ENCODE peak calls at places on chromosomes 4 and X, in nine cellular contexts. S, G, A, C, T, I, F, P and W are unnamed samples.

GRCh38 chr4:17535906-17536305 is 20.9 kb downstream of the CLRN2 start:
- DNase-seq in S (no peak), G (no peak), A (no peak), C (no peak), T (peak; percentile 22), I (no peak), F (no peak), P (peak; percentile 45), W (no peak)

GRCh38 chrX:5474282-5474681 is 754.4 kb downstream of the NLGN4X start:
- DNase-seq in S (no peak), G (no peak), A (no peak), C (no peak), T (no peak), I (no peak), F (no peak), P (no peak), W (no peak)

GRCh38 chrX:80648023-80648422 is 161.7 kb downstream of the BRWD3 start:
- DNase-seq in S (peak; percentile 3), G (no peak), A (no peak), C (no peak), T (peak; percentile 10), I (no peak), F (no peak), P (peak; percentile 16), W (no peak)

GRCh38 chr4:1195109-1195671 is 22.8 kb upstream of the SPON2 start:
- DNase-seq in S (no peak), G (no peak), A (peak; percentile 6), C (no peak), T (peak; percentile 60), I (no peak), F (no peak), P (no peak), W (no peak)

GRCh38 chr4:22356996-22357596 is 158.8 kb downstream of the ADGRA3 start:
- DNase-seq in S (peak; percentile 15), G (no peak), A (no peak), C (no peak), T (peak; percentile 61), I (no peak), F (peak; percentile 32), P (no peak), W (peak; percentile 3)

GRCh38 chrX:110167952-110168451 is 149.9 kb downstream of the AMMECR1 start:
- DNase-seq in S (peak; percentile 18), G (peak; percentile 39), A (no peak), C (no peak), T (no peak), I (no peak), F (no peak), P (peak; percentile 74), W (no peak)

GRCh38 chr4:41029098-41029497 is 185.2 kb downstream of the APBB2 start:
- DNase-seq in S (no peak), G (no peak), A (no peak), C (no peak), T (no peak), I (no peak), F (no peak), P (no peak), W (no peak)

GRCh38 chr4:142645478-142646108 is 200.5 kb downstream of the INPP4B start:
- DNase-seq in S (no peak), G (no peak), A (no peak), C (no peak), T (no peak), I (peak; percentile 28), F (no peak), P (no peak), W (no peak)

GRCh38 chrX:52563105-52563504 is 46.2 kb upstream of the XAGE1B start:
- DNase-seq in S (no peak), G (no peak), A (no peak), C (no peak), T (no peak), I (no peak), F (no peak), P (no peak), W (no peak)

GRCh38 chrX:116317409-116317808 is 119.0 kb upstream of the SLC6A14 start:
- DNase-seq in S (peak; percentile 66), G (no peak), A (no peak), C (peak; percentile 0), T (peak; percentile 48), I (no peak), F (no peak), P (no peak), W (no peak)

GRCh38 chrX:110281377-110281776 is 36.5 kb downstream of the AMMECR1 start:
- DNase-seq in S (no peak), G (no peak), A (no peak), C (no peak), T (no peak), I (no peak), F (no peak), P (no peak), W (no peak)

GRCh38 chrX:30170900-30171299 is 44.5 kb upstream of the MAGEB2 start:
- DNase-seq in S (no peak), G (no peak), A (no peak), C (no peak), T (no peak), I (no peak), F (no peak), P (no peak), W (no peak)

GRCh38 chrX:39894626-39895025 is 203.1 kb downstream of the BCOR start:
- DNase-seq in S (no peak), G (no peak), A (no peak), C (no peak), T (no peak), I (no peak), F (no peak), P (no peak), W (no peak)

GRCh38 chrX:71629467-71629866 is 11.2 kb upstream of the CXCR3 start:
- DNase-seq in S (no peak), G (no peak), A (no peak), C (no peak), T (no peak), I (no peak), F (no peak), P (no peak), W (no peak)

DNA sequence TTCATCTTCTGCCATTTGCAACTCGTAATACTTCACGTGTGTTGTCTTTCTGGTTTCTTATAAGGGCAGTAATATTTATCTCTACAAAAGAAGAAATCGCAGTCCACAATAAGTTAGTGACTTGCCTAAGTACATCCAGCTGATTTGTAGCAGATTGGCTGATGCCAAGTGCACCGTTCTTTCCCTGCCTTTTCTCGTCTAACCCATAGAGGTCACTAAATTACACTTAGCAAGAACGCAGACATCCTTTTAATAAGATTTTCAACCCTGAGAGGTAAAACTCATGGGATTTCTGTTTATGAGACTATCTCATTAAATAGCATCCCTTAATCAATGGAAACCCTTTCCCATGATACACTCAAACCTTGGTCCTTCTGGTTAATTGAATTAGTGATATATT is 408.6 kb upstream of the ACTRT1 start:
- DNase-seq in S (no peak), G (no peak), A (no peak), C (no peak), T (no peak), I (no peak), F (no peak), P (no peak), W (no peak)
- TF ChIP-seq CTCF in S (no peak), G (no peak), A (no peak), C (no peak), T (no peak), I (no peak), F (no peak), P (no peak), W (peak; percentile 31)

GRCh38 chr4:152938237-152938969 is 2.3 kb downstream of the FHDC1 start:
- DNase-seq in S (no peak), G (no peak), A (no peak), C (no peak), T (no peak), I (no peak), F (no peak), P (no peak), W (no peak)
- H3K4me3 ChIP-seq in S (peak overlapping the region; percentile 58), G (peak overlapping the region; percentile 53), A (peak overlapping the region; percentile 56), C (peak overlapping the region; percentile 47), T (peak overlapping the region; percentile 41), I (peak overlapping the region; percentile 60), F (peak overlapping the region; percentile 45), P (no peak overlapping the region), W (peak overlapping the region; percentile 68)

GRCh38 chr4:89754531-89754930 is 82.4 kb downstream of the SNCA start:
- DNase-seq in S (peak; percentile 21), G (no peak), A (no peak), C (no peak), T (peak; percentile 48), I (no peak), F (no peak), P (no peak), W (peak; percentile 64)

GRCh38 chr4:89752932-89753598 is 83.9 kb downstream of the SNCA start:
- DNase-seq in S (peak; percentile 87), G (no peak), A (peak; percentile 46), C (peak; percentile 91), T (peak; percentile 99), I (no peak), F (peak; percentile 92), P (no peak), W (peak; percentile 73)

GRCh38 chr4:89757154-89757723 is 79.7 kb downstream of the SNCA start:
- DNase-seq in S (no peak), G (no peak), A (no peak), C (no peak), T (no peak), I (no peak), F (no peak), P (no peak), W (no peak)

GRCh38 chr4:89753601-89754066 is 83.3 kb downstream of the SNCA start:
- DNase-seq in S (peak; percentile 98), G (no peak), A (no peak), C (peak; percentile 97), T (peak; percentile 100), I (no peak), F (peak; percentile 95), P (no peak), W (peak; percentile 99)

GRCh38 chr4:89755210-89755609 is 81.8 kb downstream of the SNCA start:
- DNase-seq in S (no peak), G (no peak), A (no peak), C (no peak), T (peak; percentile 15), I (no peak), F (no peak), P (no peak), W (no peak)
- TF ChIP-seq CTCF in S (peak; percentile 28), G (no peak), A (no peak), C (no peak), T (peak; percentile 4), I (peak; percentile 2), F (peak; percentile 4), P (no peak), W (peak; percentile 26)

GRCh38 chrX:43866423-43866822 is 15.8 kb downstream of the MAOB start:
- DNase-seq in S (no peak), G (no peak), A (no peak), C (no peak), T (no peak), I (no peak), F (no peak), P (no peak), W (no peak)

GRCh38 chrX:43865791-43866190 is 16.5 kb downstream of the MAOB start:
- DNase-seq in S (no peak), G (no peak), A (no peak), C (no peak), T (no peak), I (no peak), F (no peak), P (no peak), W (no peak)

GRCh38 chrX:43861750-43862149 is 20.5 kb downstream of the MAOB start:
- DNase-seq in S (no peak), G (no peak), A (no peak), C (no peak), T (no peak), I (no peak), F (no peak), P (no peak), W (peak; percentile 25)

GRCh38 chrX:43860646-43861370 is 21.4 kb downstream of the MAOB start:
- DNase-seq in S (peak; percentile 8), G (no peak), A (no peak), C (no peak), T (peak; percentile 24), I (no peak), F (peak; percentile 1), P (no peak), W (peak; percentile 41)

GRCh38 chrX:43862434-43862833 is 19.8 kb downstream of the MAOB start:
- DNase-seq in S (no peak), G (no peak), A (no peak), C (no peak), T (no peak), I (no peak), F (no peak), P (no peak), W (no peak)
- H3K4me3 ChIP-seq in S (no peak overlapping the region), G (no peak overlapping the region), A (no peak overlapping the region), C (no peak overlapping the region), T (no peak overlapping the region), I (no peak overlapping the region), F (no peak overlapping the region), P (no peak overlapping the region), W (no peak overlapping the region)